ENCODE peak calls at places on chromosomes 11 and 22, in five cellular contexts. H is A549, W is GM12878, Q is HepG2, B is K562. Z is an unnamed sample.

GRCh38 chr11:129268371-129268770 is 76.2 kb upstream of the ARHGAP32 start:
- DNase-seq in Q (no peak), B (no peak), H (no peak), W (no peak), Z (no peak)

GRCh38 chr11:75022289-75022688 is 33.6 kb downstream of the NEU3 start:
- DNase-seq in Q (no peak), W (no peak), H (no peak), B (no peak), Z (no peak)

GRCh38 chr11:102487214-102487613 is 34.6 kb upstream of the TMEM123 start:
- DNase-seq in H (no peak), B (no peak), Q (no peak), W (no peak), Z (no peak)

GRCh38 chr11:84608788-84609309 is 1018.3 kb downstream of the DLG2 start:
- DNase-seq in W (no peak), B (no peak), H (no peak), Q (no peak), Z (no peak)

GRCh38 chr22:49685686-49686085 is 142.0 kb downstream of the BRD1 start:
- DNase-seq in H (no peak), W (no peak), B (no peak), Q (no peak), Z (no peak)

GRCh38 chr22:48417143-48418070 is 1410.3 kb downstream of the BRD1 start:
- DNase-seq in W (no peak), Q (no peak), H (no peak), B (no peak), Z (no peak)

GRCh38 chr11:5698281-5698680 is 8.7 kb downstream of the TRIM22 start:
- DNase-seq in W (no peak), B (no peak), H (no peak), Q (no peak), Z (no peak)

GRCh38 chr11:64606796-64607380 is 15.9 kb downstream of the SLC22A12 start:
- DNase-seq in B (no peak), Q (no peak), W (no peak), H (no peak), Z (no peak)

GRCh38 chr11:31798057-31799035 is 12.8 kb downstream of the PAX6 start:
- DNase-seq in H (no peak), Q (no peak), W (no peak), B (no peak), Z (peak)

GRCh38 chr22:49133541-49133940 is 694.1 kb downstream of the BRD1 start:
- DNase-seq in Q (no peak), H (no peak), B (no peak), W (no peak), Z (no peak)

GRCh38 chr11:17574141-17574798 is 27.2 kb downstream of the OTOG start:
- DNase-seq in H (no peak), W (no peak), Q (no peak), B (no peak), Z (no peak)

GRCh38 chr11:118918686-118919280 is 6.9 kb downstream of the BCL9L start:
- DNase-seq in B (peak), W (no peak), Q (no peak), H (no peak), Z (no peak)

GRCh38 chr11:37527545-37527944 is 929.5 kb upstream of the RAG2 start:
- DNase-seq in B (no peak), Q (no peak), H (no peak), W (no peak), Z (no peak)

GRCh38 chr11:74966651-74967050 is 17.6 kb downstream of the SPCS2 start:
- DNase-seq in H (no peak), W (no peak), B (no peak), Q (no peak), Z (no peak)

GRCh38 chr11:47408598-47409439 is 429 bp downstream of the SLC39A13 start:
- DNase-seq in W (no peak), H (peak), Q (no peak), B (no peak), Z (peak)

DNA sequence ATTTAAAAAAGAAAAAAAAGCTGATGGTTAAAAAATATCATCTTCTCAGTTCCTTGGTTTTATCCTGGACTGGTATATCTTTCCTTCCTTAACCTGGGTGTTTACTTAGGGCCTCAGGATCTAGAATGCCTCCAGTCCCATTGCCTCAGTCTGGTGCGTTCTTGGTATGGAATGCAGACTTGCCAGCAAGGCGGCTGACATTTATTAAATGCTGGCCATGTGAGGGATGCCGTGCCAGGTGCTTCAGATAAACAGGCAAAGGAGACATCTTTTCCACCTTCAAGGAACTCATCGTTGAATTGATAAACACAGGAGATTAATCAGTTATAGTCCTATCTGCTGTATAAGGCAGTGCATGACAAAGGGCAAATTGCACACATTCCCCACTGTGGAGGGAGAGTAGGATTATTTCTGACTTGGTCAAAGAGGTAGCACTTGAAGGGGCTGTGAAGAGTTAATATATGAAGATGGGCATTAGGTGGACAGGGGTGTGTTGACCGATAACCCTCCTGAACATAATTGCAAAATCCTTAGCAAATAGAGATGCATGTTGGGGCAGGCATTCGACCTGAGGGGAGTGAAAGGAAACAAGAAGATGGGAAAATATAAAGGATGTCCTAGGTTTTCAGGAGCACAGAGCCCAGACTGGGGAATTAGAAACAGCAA is 54.4 kb downstream of the ALX4 start:
- DNase-seq in W (no peak), H (no peak), Q (no peak), B (no peak), Z (no peak)
- H3K27ac ChIP-seq in W (no peak), H (no peak), Q (no peak), B (no peak), Z (no peak)

GRCh38 chr22:37284807-37285355 is 2.6 kb downstream of the CYTH4 start:
- DNase-seq in B (no peak), H (no peak), Q (no peak), W (peak), Z (no peak)
- TF ChIP-seq JUNB in B (no peak), H (no peak), Q (no peak), W (no peak), Z (no peak)

GRCh38 chr11:88604255-88604654 is 266.7 kb upstream of the CTSC start:
- DNase-seq in W (no peak), Q (no peak), B (no peak), H (no peak), Z (no peak)
- H3K27ac ChIP-seq in W (no peak), Q (no peak), B (no peak), H (no peak), Z (no peak)

GRCh38 chr11:68810164-68810563 is 31.6 kb downstream of the CPT1A start:
- DNase-seq in B (no peak), W (no peak), Q (no peak), H (no peak), Z (no peak)

GRCh38 chr11:68808787-68809186 is 32.9 kb downstream of the CPT1A start:
- DNase-seq in B (no peak), Q (no peak), H (no peak), W (no peak), Z (no peak)

GRCh38 chr11:68804786-68805185 is 36.9 kb downstream of the CPT1A start:
- DNase-seq in B (no peak), W (no peak), H (no peak), Q (no peak), Z (peak)

GRCh38 chr11:68809506-68809905 is 32.2 kb downstream of the CPT1A start:
- DNase-seq in Q (no peak), B (no peak), H (no peak), W (no peak), Z (no peak)

DNA sequence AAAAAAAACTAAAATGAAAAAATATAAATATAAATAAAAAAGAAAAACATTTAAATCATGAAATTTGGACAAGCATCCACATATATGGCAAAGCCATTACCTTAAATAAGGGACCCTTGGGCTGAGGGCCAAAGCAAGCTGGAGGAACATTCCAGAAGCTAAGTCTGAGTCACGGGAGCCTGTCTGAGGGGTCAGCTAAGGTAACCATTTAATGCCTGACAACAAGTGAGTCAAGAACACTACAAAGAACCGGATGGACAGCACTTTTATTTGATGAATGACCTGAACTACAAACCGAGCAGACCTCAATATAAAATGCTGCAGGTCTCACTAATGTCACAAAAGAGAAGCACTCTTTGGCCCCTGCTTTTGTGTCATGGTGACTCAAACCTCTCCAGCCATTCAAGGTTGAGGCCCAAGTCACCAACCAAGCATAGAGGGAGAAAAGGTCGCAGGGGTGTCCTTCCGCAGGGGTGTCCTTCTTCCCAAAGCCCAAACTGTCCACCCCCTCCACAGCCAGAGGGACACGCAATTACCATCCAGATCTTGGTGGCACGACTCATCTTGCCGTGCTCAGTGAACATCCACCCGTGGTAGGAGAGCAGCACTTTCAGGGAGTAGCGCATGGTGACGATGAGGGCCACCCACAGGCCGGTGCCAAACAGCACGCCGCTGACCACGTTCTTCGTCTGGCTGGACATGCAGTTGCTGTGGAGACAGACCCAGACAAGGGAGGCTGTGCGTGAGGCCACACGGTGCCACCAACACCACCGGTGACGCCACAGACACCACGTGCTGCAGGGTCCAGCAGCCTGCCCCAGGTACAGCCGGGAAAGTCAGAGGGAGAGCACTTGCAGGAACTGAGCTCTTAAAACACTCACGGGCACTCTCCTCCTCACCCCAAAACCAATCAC is 34.5 kb downstream of the CPT1A start:
- DNase-seq in Q (no peak), H (no peak), B (no peak), W (no peak), Z (no peak)
- TF ChIP-seq JUNB in Q (no peak), H (no peak), B (no peak), W (no peak), Z (no peak)

DNA sequence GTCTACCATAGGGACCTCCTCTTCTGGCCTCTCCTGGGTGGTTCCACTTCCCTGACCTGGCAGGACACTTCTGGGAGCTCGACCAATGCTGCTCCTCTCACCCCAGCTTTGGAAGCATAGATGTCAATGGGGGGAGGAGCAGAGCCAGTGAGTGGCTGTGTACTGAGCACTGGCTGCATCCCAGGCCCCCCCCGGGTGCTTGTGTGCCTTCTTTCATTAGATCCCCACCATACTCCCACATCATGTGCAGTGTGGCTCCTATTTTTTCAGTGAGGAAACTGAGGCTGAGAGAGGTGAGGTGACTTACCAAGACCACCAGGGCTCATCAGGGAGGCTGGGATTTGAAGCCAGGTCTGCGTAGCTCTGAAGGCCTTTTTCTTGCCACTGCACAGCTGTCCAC is 44.3 kb downstream of the LRRC32 start:
- DNase-seq in B (no peak), H (no peak), Q (no peak), W (no peak), Z (no peak)
- H3K27ac ChIP-seq in B (no peak), H (no peak), Q (no peak), W (no peak), Z (no peak)

GRCh38 chr11:12845739-12846358 is 163.3 kb upstream of the RASSF10 start:
- DNase-seq in W (no peak), H (no peak), Q (peak), B (peak), Z (peak)
- TF ChIP-seq JUNB in W (no peak), H (no peak), Q (no peak), B (no peak), Z (no peak)